ENCODE peak calls at places on chromosomes 3 and 15, in ten cellular contexts. P is dorsolateral prefrontal cortex, R is adrenal gland, O is left ventricle myocardium inferior, A is tibial artery, W is RWPE1, C is MM.1S, T is HCT116, H is fibroblast of lung, L is mesothelial cell of epicardium. Z is an unnamed sample.

GRCh38 chr3:30544811-30545210 is 61.6 kb upstream of the TGFBR2 start:
- DNase-seq in W (peak), H (peak), O (no peak), R (no peak), C (no peak), P (no peak), A (peak), T (no peak), L (no peak), Z (peak)

GRCh38 chr15:86743283-86743903 is 663.7 kb downstream of the AGBL1 start:
- DNase-seq in L (peak), R (peak), W (peak), O (peak), H (peak), C (peak), P (no peak), T (no peak), A (no peak), Z (peak)

GRCh38 chr15:85788796-85789495 is 5.8 kb downstream of the KLHL25 start:
- DNase-seq in T (no peak), L (no peak), R (no peak), O (no peak), H (no peak), W (no peak), A (no peak), P (no peak), C (no peak), Z (no peak)

GRCh38 chr15:32651229-32651837 is 9.8 kb downstream of the SCG5 start:
- DNase-seq in T (peak), C (peak), L (no peak), P (peak), R (peak), H (peak), W (peak), O (no peak), A (no peak), Z (peak)

GRCh38 chr15:50051811-50052419 is 67.1 kb downstream of the ATP8B4 start:
- DNase-seq in O (no peak), L (peak), A (peak), H (peak), W (peak), T (peak), C (peak), P (peak), R (peak), Z (peak)

GRCh38 chr3:140023616-140024530 is 88.9 kb downstream of the CLSTN2 start:
- DNase-seq in O (peak), W (no peak), R (no peak), A (peak), T (no peak), C (no peak), L (no peak), H (peak), P (peak), Z (peak)

GRCh38 chr15:90646662-90647305 is 70.4 kb upstream of the BLM start:
- DNase-seq in R (no peak), C (no peak), T (no peak), W (no peak), P (no peak), O (no peak), L (no peak), H (no peak), A (no peak), Z (no peak)

GRCh38 chr3:191492601-191493000 is 31.6 kb downstream of the PYDC2 start:
- DNase-seq in W (peak), O (no peak), P (no peak), R (no peak), C (no peak), T (no peak), L (no peak), H (peak), A (no peak), Z (no peak)

GRCh38 chr3:7112523-7113056 is 251.7 kb downstream of the GRM7 start:
- DNase-seq in T (no peak), O (no peak), W (no peak), R (no peak), A (no peak), H (no peak), C (peak), P (no peak), L (no peak), Z (no peak)

GRCh38 chr3:116007000-116007399 is 383.7 kb downstream of the GAP43 start:
- DNase-seq in L (no peak), T (no peak), C (no peak), P (no peak), H (no peak), R (no peak), W (no peak), A (no peak), O (no peak), Z (no peak)

GRCh38 chr3:46985588-46985987 is 6.1 kb downstream of the NBEAL2 start:
- DNase-seq in O (no peak), C (no peak), T (no peak), W (no peak), H (no peak), A (no peak), L (no peak), P (no peak), R (no peak), Z (no peak)

GRCh38 chr15:79431636-79432344 is at the start of gene MINAR1:
- DNase-seq in C (no peak), A (no peak), T (no peak), O (no peak), R (no peak), H (peak), W (peak), L (peak), P (no peak), Z (no peak)

GRCh38 chr15:66387176-66388056 is 704 bp downstream of the MAP2K1 start:
- DNase-seq in A (peak), P (peak), O (peak), L (peak), H (peak), W (peak), C (peak), R (peak), T (no peak), Z (peak)

GRCh38 chr3:16151109-16151508 is 23.4 kb upstream of the GALNT15 start:
- DNase-seq in L (no peak), R (peak), A (peak), W (no peak), O (peak), H (peak), P (peak), T (no peak), C (peak), Z (peak)

GRCh38 chr3:38454884-38455638 is 1.4 kb downstream of the ACVR2B start:
- DNase-seq in A (peak), W (peak), H (peak), P (peak), R (peak), O (peak), T (no peak), C (peak), L (peak), Z (peak)

GRCh38 chr3:156388469-156389150 is 166.3 kb downstream of the SSR3 start:
- DNase-seq in H (peak), O (peak), T (no peak), W (no peak), A (no peak), C (peak), P (no peak), R (no peak), L (no peak), Z (no peak)

GRCh38 chr3:43102773-43103480 is 3.0 kb downstream of the POMGNT2 start:
- DNase-seq in A (no peak), W (no peak), T (no peak), L (no peak), H (no peak), P (no peak), O (no peak), C (no peak), R (no peak), Z (no peak)

GRCh38 chr3:197407526-197407925 is 109.1 kb upstream of the DLG1 start:
- DNase-seq in R (no peak), T (no peak), A (no peak), L (no peak), O (no peak), W (no peak), C (peak), P (no peak), H (no peak), Z (no peak)

GRCh38 chr3:13536832-13537231 is 12.1 kb upstream of the FBLN2 start:
- DNase-seq in R (no peak), H (no peak), T (no peak), C (no peak), W (no peak), O (no peak), P (no peak), L (no peak), A (no peak), Z (no peak)

GRCh38 chr3:143910756-143911155 is 60.9 kb upstream of the DIPK2A start:
- DNase-seq in P (no peak), A (no peak), L (no peak), O (no peak), R (no peak), C (no peak), H (no peak), T (no peak), W (no peak), Z (no peak)

GRCh38 chr15:68962464-68962863 is 32.1 kb downstream of the SPESP1 start:
- DNase-seq in P (no peak), W (no peak), T (no peak), O (no peak), C (no peak), H (no peak), R (no peak), L (no peak), A (no peak), Z (no peak)

DNA sequence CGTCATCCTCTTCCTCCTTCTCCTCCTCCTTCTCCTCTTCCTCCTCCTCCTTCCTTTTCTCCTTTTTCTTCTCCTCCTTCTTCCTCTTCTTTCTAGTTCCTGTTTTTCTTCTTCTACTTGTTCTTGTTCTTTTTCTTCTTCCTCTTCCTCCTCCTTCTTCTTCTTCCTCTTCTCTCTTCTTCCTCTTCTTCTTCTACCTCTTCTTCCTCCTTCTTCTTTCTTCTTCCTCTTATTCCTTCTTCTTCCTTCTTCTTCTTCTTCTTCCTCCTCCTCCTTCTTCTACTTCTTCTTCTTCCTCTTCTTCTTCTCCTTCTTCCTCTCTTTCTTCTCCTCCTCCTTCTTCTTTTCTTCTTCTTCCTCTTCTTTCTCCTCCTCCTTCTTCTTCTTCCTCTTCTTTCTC is 310.2 kb upstream of the LMCD1 start:
- DNase-seq in W (no peak), L (no peak), T (no peak), H (no peak), P (no peak), C (no peak), R (no peak), A (no peak), O (no peak), Z (no peak)
- TF ChIP-seq CTCF in W (no peak), L (no peak), T (no peak), H (no peak), P (no peak), C (no peak), R (no peak), A (no peak), O (no peak), Z (no peak)

GRCh38 chr15:75599396-75599795 is 20.3 kb upstream of the PTPN9 start:
- DNase-seq in A (no peak), L (no peak), W (no peak), H (no peak), T (no peak), C (no peak), O (no peak), R (no peak), P (no peak), Z (no peak)

GRCh38 chr15:75598361-75598760 is 19.2 kb upstream of the PTPN9 start:
- DNase-seq in T (no peak), C (no peak), W (no peak), L (no peak), P (no peak), O (no peak), R (no peak), A (no peak), H (no peak), Z (no peak)

GRCh38 chr15:75596703-75597345 is 17.7 kb upstream of the PTPN9 start:
- DNase-seq in O (no peak), T (no peak), W (no peak), C (no peak), P (no peak), H (no peak), R (no peak), L (no peak), A (no peak), Z (no peak)

GRCh38 chr15:75594276-75594675 is 15.2 kb upstream of the PTPN9 start:
- DNase-seq in O (no peak), L (no peak), C (no peak), T (no peak), R (no peak), A (no peak), W (no peak), H (no peak), P (no peak), Z (no peak)

GRCh38 chr15:75597667-75598341 is 18.7 kb upstream of the PTPN9 start:
- DNase-seq in W (no peak), L (no peak), C (no peak), H (no peak), R (no peak), P (no peak), A (no peak), O (no peak), T (no peak), Z (no peak)
- TF ChIP-seq CTCF in W (peak), L (peak), C (peak), H (peak), R (peak), P (no peak), A (peak), O (peak), T (peak), Z (no peak)

DNA sequence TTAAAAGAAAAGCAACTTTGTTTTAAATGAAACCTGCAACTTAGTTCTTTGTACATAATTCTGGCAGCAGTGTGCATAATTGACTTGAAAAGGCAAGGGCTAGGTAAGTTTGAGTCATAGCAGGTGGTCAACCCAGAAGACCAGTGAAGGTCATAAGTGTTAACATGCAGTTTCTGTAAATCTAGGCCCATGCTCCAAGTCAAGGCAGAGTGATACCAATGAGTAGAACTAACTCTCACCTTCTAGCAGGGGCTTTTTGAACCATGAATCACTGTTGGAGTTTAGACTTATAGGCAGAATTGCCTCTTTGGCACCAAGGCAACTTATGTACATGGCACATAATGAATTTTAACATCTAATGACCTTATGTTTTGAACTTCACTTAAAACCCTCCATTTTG is 29.5 kb upstream of the IL20RB start:
- DNase-seq in R (no peak), P (no peak), O (no peak), H (no peak), L (no peak), T (no peak), C (no peak), A (no peak), W (no peak), Z (no peak)
- TF ChIP-seq CTCF in R (no peak), P (no peak), O (no peak), H (no peak), L (no peak), T (no peak), C (no peak), A (no peak), W (no peak), Z (no peak)

GRCh38 chr3:195736866-195737490 is 16.2 kb downstream of the MUC20 start:
- DNase-seq in C (no peak), R (no peak), H (no peak), O (no peak), A (no peak), P (no peak), T (no peak), L (no peak), W (no peak), Z (no peak)

GRCh38 chr3:195735036-195735695 is 14.4 kb downstream of the MUC20 start:
- DNase-seq in A (no peak), P (no peak), H (no peak), O (no peak), R (no peak), L (no peak), C (no peak), W (no peak), T (no peak), Z (no peak)

GRCh38 chr3:195732951-195733350 is 12.2 kb downstream of the MUC20 start:
- DNase-seq in P (no peak), W (no peak), L (no peak), T (no peak), A (no peak), C (no peak), O (no peak), R (peak), H (no peak), Z (peak)

GRCh38 chr3:195739561-195740111 is 18.9 kb downstream of the MUC20 start:
- DNase-seq in P (no peak), O (no peak), W (no peak), L (no peak), C (no peak), T (no peak), A (no peak), R (no peak), H (no peak), Z (no peak)

GRCh38 chr3:195738274-195739044 is 17.7 kb downstream of the MUC20 start:
- DNase-seq in W (no peak), R (no peak), O (no peak), H (no peak), T (no peak), A (no peak), P (no peak), L (no peak), C (no peak), Z (no peak)
- TF ChIP-seq CTCF in W (no peak), R (no peak), O (no peak), H (no peak), T (no peak), A (no peak), P (no peak), L (no peak), C (no peak), Z (no peak)

GRCh38 chr3:66037330-66037985 is 1.3 kb downstream of the MAGI1 start:
- DNase-seq in W (peak), O (peak), R (peak), C (peak), A (peak), T (no peak), H (peak), P (peak), L (peak), Z (no peak)
- TF ChIP-seq CTCF in W (peak), O (peak), R (peak), C (peak), A (peak), T (peak), H (peak), P (no peak), L (no peak), Z (peak)